ENCODE peak calls at places on chromosomes 4 and X, in nine cellular contexts. Q is GM23248, O is GM23338, P is OCI-LY7, Y is neural progenitor cell, C is hepatocyte, K is HCT116, R is SK-N-SH, J is PC-3. M is an unnamed sample.
A peak's percentile ranks its signal among the peaks of the same experiment; 100 is the strongest.

GRCh38 chr4:67871867-67872266 is 11.9 kb downstream of the TMPRSS11D start:
- DNase-seq in Q (peak; percentile 70), Y (peak; percentile 33), K (peak; percentile 37), J (peak; percentile 85), P (peak; percentile 21), R (peak; percentile 20), O (peak; percentile 53), C (peak; percentile 58), M (peak; percentile 49)

GRCh38 chrX:142096263-142096662 is 108.8 kb downstream of the MAGEC2 start:
- DNase-seq in K (no peak), Q (no peak), C (no peak), O (no peak), R (no peak), J (no peak), Y (no peak), P (no peak), M (no peak)

GRCh38 chr4:79042079-79042674 is 102.9 kb upstream of the PAQR3 start:
- DNase-seq in P (peak; percentile 13), J (peak; percentile 47), R (peak; percentile 46), Y (peak; percentile 48), K (peak; percentile 13), Q (peak; percentile 57), C (peak; percentile 42), O (peak; percentile 45), M (peak; percentile 39)

GRCh38 chr4:30208731-30209435 is 511.3 kb upstream of the PCDH7 start:
- DNase-seq in O (no peak), P (no peak), K (peak; percentile 36), R (no peak), C (no peak), Y (no peak), Q (no peak), J (peak; percentile 74), M (no peak)

GRCh38 chrX:12758291-12758690 is 32.9 kb upstream of the PRPS2 start:
- DNase-seq in R (no peak), Y (no peak), K (no peak), P (no peak), Q (peak; percentile 8), C (no peak), O (no peak), J (no peak), M (peak; percentile 25)

GRCh38 chrX:80174925-80175574 is 160.5 kb downstream of the TBX22 start:
- DNase-seq in Y (no peak), R (no peak), O (no peak), C (peak; percentile 12), P (no peak), Q (no peak), K (no peak), J (peak; percentile 68), M (no peak)

GRCh38 chr4:37627263-37627662 is 58.9 kb downstream of the RELL1 start:
- DNase-seq in Q (no peak), K (no peak), O (no peak), Y (no peak), P (no peak), C (no peak), R (no peak), J (no peak), M (no peak)

GRCh38 chrX:154724999-154725756 is 25.7 kb downstream of the GAB3 start:
- DNase-seq in P (no peak), C (no peak), R (no peak), J (no peak), Y (no peak), K (no peak), O (peak; percentile 3), Q (no peak), M (peak; percentile 15)

GRCh38 chr4:169756971-169757574 is 671 bp downstream of the HPF1 start:
- DNase-seq in Y (no peak), O (peak; percentile 78), R (no peak), P (no peak), J (no peak), C (no peak), Q (peak; percentile 26), K (no peak), M (peak; percentile 34)

GRCh38 chr4:95898226-95898625 is 58.3 kb downstream of the PDHA2 start:
- DNase-seq in K (no peak), Q (no peak), C (no peak), Y (no peak), O (no peak), P (no peak), J (no peak), R (no peak), M (no peak)

GRCh38 chrX:21770631-21771321 is 12.9 kb upstream of the SMPX start:
- DNase-seq in J (peak; percentile 55), C (peak; percentile 14), K (peak; percentile 45), Q (no peak), R (no peak), P (no peak), Y (no peak), O (peak; percentile 13), M (no peak)

GRCh38 chrX:31629195-31629594 is 557.4 kb upstream of the FTHL17 start:
- DNase-seq in C (no peak), O (no peak), Q (no peak), P (no peak), R (no peak), K (no peak), J (no peak), Y (no peak), M (no peak)

GRCh38 chr4:171759274-171759673 is 53.9 kb upstream of the GALNTL6 start:
- DNase-seq in K (no peak), Q (no peak), Y (no peak), O (no peak), P (no peak), C (no peak), R (no peak), J (no peak), M (no peak)

GRCh38 chrX:135477576-135477975 is 42.9 kb upstream of the INTS6L start:
- DNase-seq in P (peak; percentile 24), K (peak; percentile 29), R (peak; percentile 20), J (peak; percentile 81), Y (peak; percentile 75), Q (peak; percentile 55), C (peak; percentile 78), O (peak; percentile 71), M (peak; percentile 57)

GRCh38 chr4:8280876-8281440 is 11.4 kb downstream of the HTRA3 start:
- DNase-seq in Y (no peak), K (no peak), J (no peak), C (no peak), R (no peak), P (no peak), Q (no peak), O (no peak), M (no peak)

GRCh38 chrX:2819345-2820130 is 9.2 kb upstream of the GYG2 start:
- DNase-seq in O (no peak), Y (no peak), Q (peak; percentile 57), P (peak; percentile 23), R (peak; percentile 39), J (peak; percentile 64), K (no peak), C (peak; percentile 58), M (no peak)

GRCh38 chr4:56844817-56845580 is 23.5 kb upstream of the SPINK2 start:
- DNase-seq in R (no peak), Q (no peak), P (no peak), C (no peak), K (no peak), O (peak; percentile 93), Y (peak; percentile 49), J (no peak), M (no peak)

GRCh38 chr4:117575850-117576249 is 458.4 kb upstream of the NDST3 start:
- DNase-seq in J (no peak), C (no peak), O (no peak), R (no peak), P (no peak), K (no peak), Q (no peak), Y (no peak), M (no peak)

GRCh38 chr4:121784975-121785374 is 16.1 kb upstream of the EXOSC9 start:
- DNase-seq in O (no peak), P (no peak), R (no peak), K (no peak), Y (no peak), Q (peak; percentile 97), J (peak; percentile 77), C (no peak), M (no peak)

DNA sequence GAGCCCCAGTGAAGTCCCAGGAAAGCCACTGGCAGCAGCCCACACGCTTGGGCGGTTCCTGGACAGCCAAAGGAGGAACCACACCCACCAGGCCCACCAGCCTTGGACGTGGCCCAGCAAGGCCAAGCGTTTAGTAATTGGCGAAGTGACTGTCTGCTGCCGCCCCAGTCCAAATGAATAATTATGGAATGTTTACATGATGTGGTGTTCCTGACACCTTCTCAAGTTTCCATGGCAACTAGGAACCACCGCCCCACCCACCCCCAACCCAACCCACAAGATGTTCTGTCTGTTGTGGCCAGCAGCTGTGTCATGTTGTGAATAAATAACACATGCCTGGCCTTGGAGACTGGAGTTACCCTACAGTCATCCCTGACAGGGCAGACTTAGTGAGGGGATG is 22.3 kb downstream of the APLN start:
- DNase-seq in Y (no peak), C (no peak), O (no peak), Q (peak; percentile 59), R (no peak), J (no peak), P (no peak), K (no peak), M (no peak)
- TF ChIP-seq EZH2phosphoT487 in Y (no peak), C (no peak), O (no peak), Q (no peak), R (no peak), J (no peak), P (no peak), K (no peak), M (no peak)

DNA sequence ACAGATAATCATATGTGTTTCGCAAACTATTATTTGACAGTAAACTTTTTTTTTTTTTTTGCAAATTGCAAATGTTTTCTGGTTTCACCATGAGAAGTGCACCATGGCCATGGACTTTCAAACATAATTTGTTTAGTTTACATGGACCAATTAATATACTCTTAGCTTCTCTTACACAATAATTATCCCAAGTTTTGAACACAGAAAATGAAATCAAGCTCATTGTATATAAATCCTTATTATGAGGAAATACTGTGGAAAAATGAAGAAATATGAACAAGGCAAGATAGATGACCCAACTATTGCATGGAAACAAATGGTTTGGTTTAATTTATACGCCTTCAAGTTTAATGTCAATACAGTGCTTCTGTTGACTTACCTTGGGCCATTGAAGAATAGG is 3.9 kb downstream of the FGF5 start:
- DNase-seq in C (no peak), Y (no peak), J (no peak), P (no peak), O (no peak), R (no peak), Q (no peak), K (no peak), M (no peak)
- H3K27ac ChIP-seq in C (no peak overlapping the region), Y (no peak overlapping the region), J (no peak overlapping the region), P (no peak overlapping the region), O (no peak overlapping the region), R (peak overlapping the region; percentile 99), Q (peak overlapping the region; percentile 8), K (no peak overlapping the region), M (no peak overlapping the region)

GRCh38 chr4:81454498-81454897 is 17.2 kb downstream of the RASGEF1B start:
- DNase-seq in K (no peak), Q (peak; percentile 12), C (no peak), O (no peak), R (no peak), J (peak; percentile 71), P (no peak), Y (no peak), M (no peak)
- TF ChIP-seq EZH2phosphoT487 in K (no peak), Q (no peak), C (no peak), O (no peak), R (no peak), J (no peak), P (no peak), Y (no peak), M (no peak)

DNA sequence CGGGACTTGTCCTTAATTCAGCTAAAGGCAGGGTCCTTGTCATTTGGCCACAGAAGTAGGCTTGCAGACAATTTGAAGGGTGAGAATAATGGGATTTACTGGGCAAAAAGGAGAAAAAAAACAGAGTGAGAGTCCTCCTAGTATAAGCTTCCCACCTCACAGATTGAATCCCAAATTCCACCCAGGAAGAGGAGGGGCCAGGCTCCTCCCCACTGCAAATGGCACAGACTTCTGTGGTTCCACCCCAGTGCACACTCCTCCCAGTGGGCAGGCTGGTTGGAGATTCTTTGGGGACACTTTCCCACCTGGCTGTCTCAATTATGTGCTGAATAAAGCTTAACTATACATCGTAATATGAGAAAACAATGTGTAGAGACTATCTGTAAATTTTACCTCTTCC is 31.6 kb downstream of the MEPE start:
- DNase-seq in C (no peak), J (no peak), R (no peak), Y (no peak), O (no peak), K (no peak), Q (no peak), P (no peak), M (no peak)
- H3K27ac ChIP-seq in C (no peak overlapping the region), J (no peak overlapping the region), R (no peak overlapping the region), Y (no peak overlapping the region), O (no peak overlapping the region), K (no peak overlapping the region), Q (no peak overlapping the region), P (no peak overlapping the region), M (no peak overlapping the region)